ENCODE peak calls at places on chromosome 17, in seven cellular contexts. One of them, this sample, is unnamed.

GRCh38 chr17:61411944-61412859 is 12.6 kb downstream of the TBX2 start:
- DNase-seq in cardiac fibroblast: peak
- DNase-seq in Karpas-422: peak
- DNase-seq in BJ: no peak
- DNase-seq in keratinocyte: peak
- DNase-seq in gastrocnemius medialis: no peak
- DNase-seq in skeletal muscle cell: no peak
- DNase-seq in this sample: peak

GRCh38 chr17:78341559-78342437 is 18.1 kb downstream of the SOCS3 start:
- DNase-seq in cardiac fibroblast: peak
- DNase-seq in Karpas-422: no peak
- DNase-seq in BJ: no peak
- DNase-seq in keratinocyte: no peak
- DNase-seq in gastrocnemius medialis: peak
- DNase-seq in skeletal muscle cell: no peak
- DNase-seq in this sample: no peak

GRCh38 chr17:50799582-50799981 is 32.3 kb upstream of the ANKRD40CL start:
- DNase-seq in cardiac fibroblast: no peak
- DNase-seq in Karpas-422: peak
- DNase-seq in BJ: no peak
- DNase-seq in keratinocyte: no peak
- DNase-seq in gastrocnemius medialis: no peak
- DNase-seq in skeletal muscle cell: no peak
- DNase-seq in this sample: no peak

GRCh38 chr17:43784628-43785101 is 4.4 kb downstream of the CFAP97D1 start:
- DNase-seq in cardiac fibroblast: peak
- DNase-seq in Karpas-422: no peak
- DNase-seq in BJ: peak
- DNase-seq in keratinocyte: no peak
- DNase-seq in gastrocnemius medialis: no peak
- DNase-seq in skeletal muscle cell: peak
- DNase-seq in this sample: no peak

GRCh38 chr17:69012895-69013805 is 47.6 kb downstream of the ABCA9 start:
- DNase-seq in cardiac fibroblast: peak
- DNase-seq in Karpas-422: no peak
- DNase-seq in BJ: no peak
- DNase-seq in keratinocyte: no peak
- DNase-seq in gastrocnemius medialis: no peak
- DNase-seq in skeletal muscle cell: peak
- DNase-seq in this sample: no peak

GRCh38 chr17:78558181-78558850 is 18.9 kb downstream of the DNAH17 start:
- DNase-seq in cardiac fibroblast: peak
- DNase-seq in Karpas-422: no peak
- DNase-seq in BJ: no peak
- DNase-seq in keratinocyte: no peak
- DNase-seq in gastrocnemius medialis: no peak
- DNase-seq in skeletal muscle cell: no peak
- DNase-seq in this sample: no peak

GRCh38 chr17:69326302-69327059 is 452 bp downstream of the ABCA5 start:
- DNase-seq in cardiac fibroblast: peak
- DNase-seq in Karpas-422: peak
- DNase-seq in BJ: peak
- DNase-seq in keratinocyte: no peak
- DNase-seq in gastrocnemius medialis: no peak
- DNase-seq in skeletal muscle cell: no peak
- DNase-seq in this sample: no peak

GRCh38 chr17:83186226-83186625 is 106.8 kb downstream of the METRNL start:
- DNase-seq in cardiac fibroblast: no peak
- DNase-seq in Karpas-422: peak
- DNase-seq in BJ: no peak
- DNase-seq in keratinocyte: no peak
- DNase-seq in gastrocnemius medialis: no peak
- DNase-seq in skeletal muscle cell: no peak
- DNase-seq in this sample: peak

GRCh38 chr17:8022358-8023038 is 16.4 kb upstream of the ALOX15B start:
- DNase-seq in cardiac fibroblast: peak
- DNase-seq in Karpas-422: no peak
- DNase-seq in BJ: no peak
- DNase-seq in keratinocyte: no peak
- DNase-seq in gastrocnemius medialis: no peak
- DNase-seq in skeletal muscle cell: no peak
- DNase-seq in this sample: no peak

GRCh38 chr17:63919311-63919723 is 678 bp upstream of the GH1 start:
- DNase-seq in cardiac fibroblast: peak
- DNase-seq in Karpas-422: peak
- DNase-seq in BJ: no peak
- DNase-seq in keratinocyte: no peak
- DNase-seq in gastrocnemius medialis: no peak
- DNase-seq in skeletal muscle cell: no peak
- DNase-seq in this sample: peak

GRCh38 chr17:34275881-34276280 is 5.9 kb downstream of the CCL7 start:
- DNase-seq in cardiac fibroblast: peak
- DNase-seq in Karpas-422: no peak
- DNase-seq in BJ: peak
- DNase-seq in keratinocyte: no peak
- DNase-seq in gastrocnemius medialis: no peak
- DNase-seq in skeletal muscle cell: peak
- DNase-seq in this sample: no peak

GRCh38 chr17:41915020-41915419 is 3.7 kb downstream of the ACLY start:
- DNase-seq in cardiac fibroblast: no peak
- DNase-seq in Karpas-422: no peak
- DNase-seq in BJ: no peak
- DNase-seq in keratinocyte: no peak
- DNase-seq in gastrocnemius medialis: no peak
- DNase-seq in skeletal muscle cell: no peak
- DNase-seq in this sample: no peak

GRCh38 chr17:4340914-4341615 is 25.4 kb downstream of the UBE2G1 start:
- DNase-seq in cardiac fibroblast: peak
- DNase-seq in Karpas-422: no peak
- DNase-seq in BJ: no peak
- DNase-seq in keratinocyte: no peak
- DNase-seq in gastrocnemius medialis: peak
- DNase-seq in skeletal muscle cell: no peak
- DNase-seq in this sample: no peak

GRCh38 chr17:69486779-69487637 is 72.5 kb downstream of the MAP2K6 start:
- DNase-seq in cardiac fibroblast: no peak
- DNase-seq in Karpas-422: no peak
- DNase-seq in BJ: no peak
- DNase-seq in keratinocyte: no peak
- DNase-seq in gastrocnemius medialis: no peak
- DNase-seq in skeletal muscle cell: no peak
- DNase-seq in this sample: no peak

GRCh38 chr17:29686998-29687397 is 64.3 kb upstream of the CORO6 start:
- DNase-seq in cardiac fibroblast: no peak
- DNase-seq in Karpas-422: no peak
- DNase-seq in BJ: no peak
- DNase-seq in keratinocyte: no peak
- DNase-seq in gastrocnemius medialis: no peak
- DNase-seq in skeletal muscle cell: no peak
- DNase-seq in this sample: no peak

GRCh38 chr17:73566905-73567782 is 77.1 kb downstream of the SDK2 start:
- DNase-seq in cardiac fibroblast: no peak
- DNase-seq in Karpas-422: no peak
- DNase-seq in BJ: no peak
- DNase-seq in keratinocyte: no peak
- DNase-seq in gastrocnemius medialis: no peak
- DNase-seq in skeletal muscle cell: no peak
- DNase-seq in this sample: no peak

GRCh38 chr17:2297023-2297422 is 6.6 kb downstream of the SMG6 start:
- DNase-seq in cardiac fibroblast: no peak
- DNase-seq in Karpas-422: no peak
- DNase-seq in BJ: no peak
- DNase-seq in keratinocyte: no peak
- DNase-seq in gastrocnemius medialis: no peak
- DNase-seq in skeletal muscle cell: no peak
- DNase-seq in this sample: no peak

GRCh38 chr17:55056530-55056929 is 88.0 kb downstream of the STXBP4 start:
- DNase-seq in cardiac fibroblast: no peak
- DNase-seq in Karpas-422: no peak
- DNase-seq in BJ: no peak
- DNase-seq in keratinocyte: no peak
- DNase-seq in gastrocnemius medialis: no peak
- DNase-seq in skeletal muscle cell: no peak
- DNase-seq in this sample: no peak

GRCh38 chr17:64653985-64654355 is 8.1 kb downstream of the SMURF2 start:
- DNase-seq in cardiac fibroblast: no peak
- DNase-seq in Karpas-422: no peak
- DNase-seq in BJ: no peak
- DNase-seq in keratinocyte: no peak
- DNase-seq in gastrocnemius medialis: no peak
- DNase-seq in skeletal muscle cell: no peak
- DNase-seq in this sample: no peak

GRCh38 chr17:40905370-40905769 is 20.3 kb upstream of the KRT20 start:
- DNase-seq in cardiac fibroblast: no peak
- DNase-seq in Karpas-422: no peak
- DNase-seq in BJ: no peak
- DNase-seq in keratinocyte: no peak
- DNase-seq in gastrocnemius medialis: no peak
- DNase-seq in skeletal muscle cell: no peak
- DNase-seq in this sample: no peak

GRCh38 chr17:11467639-11468038 is 130.6 kb upstream of the DNAH9 start:
- DNase-seq in cardiac fibroblast: no peak
- DNase-seq in Karpas-422: no peak
- DNase-seq in BJ: no peak
- DNase-seq in keratinocyte: no peak
- DNase-seq in gastrocnemius medialis: no peak
- DNase-seq in skeletal muscle cell: no peak
- DNase-seq in this sample: peak

GRCh38 chr17:42578282-42578869 is 847 bp upstream of the PSMC3IP start:
- DNase-seq in cardiac fibroblast: peak
- DNase-seq in Karpas-422: peak
- DNase-seq in BJ: no peak
- DNase-seq in keratinocyte: no peak
- DNase-seq in gastrocnemius medialis: peak
- DNase-seq in skeletal muscle cell: peak
- DNase-seq in this sample: peak

GRCh38 chr17:30323895-30324319 is 9.9 kb downstream of the TMIGD1 start:
- DNase-seq in cardiac fibroblast: peak
- DNase-seq in Karpas-422: peak
- DNase-seq in BJ: no peak
- DNase-seq in keratinocyte: no peak
- DNase-seq in gastrocnemius medialis: no peak
- DNase-seq in skeletal muscle cell: peak
- DNase-seq in this sample: no peak

GRCh38 chr17:62882284-62882683 is 74.2 kb upstream of the MARCHF10 start:
- DNase-seq in cardiac fibroblast: peak
- DNase-seq in Karpas-422: peak
- DNase-seq in BJ: no peak
- DNase-seq in keratinocyte: no peak
- DNase-seq in gastrocnemius medialis: no peak
- DNase-seq in skeletal muscle cell: no peak
- DNase-seq in this sample: no peak

GRCh38 chr17:62876063-62876462 is 67.9 kb upstream of the MARCHF10 start:
- DNase-seq in cardiac fibroblast: peak
- DNase-seq in Karpas-422: no peak
- DNase-seq in BJ: no peak
- DNase-seq in keratinocyte: no peak
- DNase-seq in gastrocnemius medialis: no peak
- DNase-seq in skeletal muscle cell: no peak
- DNase-seq in this sample: no peak

GRCh38 chr17:62880120-62880519 is 72.0 kb upstream of the MARCHF10 start:
- DNase-seq in cardiac fibroblast: no peak
- DNase-seq in Karpas-422: no peak
- DNase-seq in BJ: no peak
- DNase-seq in keratinocyte: no peak
- DNase-seq in gastrocnemius medialis: no peak
- DNase-seq in skeletal muscle cell: no peak
- DNase-seq in this sample: no peak

GRCh38 chr17:62875296-62875695 is 67.2 kb upstream of the MARCHF10 start:
- DNase-seq in cardiac fibroblast: no peak
- DNase-seq in Karpas-422: no peak
- DNase-seq in BJ: no peak
- DNase-seq in keratinocyte: no peak
- DNase-seq in gastrocnemius medialis: no peak
- DNase-seq in skeletal muscle cell: no peak
- DNase-seq in this sample: no peak

GRCh38 chr17:62876664-62877411 is 68.7 kb upstream of the MARCHF10 start:
- DNase-seq in cardiac fibroblast: peak
- DNase-seq in Karpas-422: no peak
- DNase-seq in BJ: no peak
- DNase-seq in keratinocyte: no peak
- DNase-seq in gastrocnemius medialis: no peak
- DNase-seq in skeletal muscle cell: no peak
- DNase-seq in this sample: no peak
- H3K4me3 ChIP-seq in cardiac fibroblast: no peak
- H3K4me3 ChIP-seq in Karpas-422: no peak
- H3K4me3 ChIP-seq in BJ: no peak
- H3K4me3 ChIP-seq in keratinocyte: no peak
- H3K4me3 ChIP-seq in gastrocnemius medialis: no peak
- H3K4me3 ChIP-seq in skeletal muscle cell: no peak
- H3K4me3 ChIP-seq in this sample: no peak

GRCh38 chr17:75073618-75074047 is 14.1 kb upstream of the SLC16A5 start:
- DNase-seq in cardiac fibroblast: no peak
- DNase-seq in Karpas-422: no peak
- DNase-seq in BJ: no peak
- DNase-seq in keratinocyte: no peak
- DNase-seq in gastrocnemius medialis: no peak
- DNase-seq in skeletal muscle cell: peak
- DNase-seq in this sample: no peak
- H3K4me3 ChIP-seq in cardiac fibroblast: no peak
- H3K4me3 ChIP-seq in Karpas-422: no peak
- H3K4me3 ChIP-seq in BJ: no peak
- H3K4me3 ChIP-seq in keratinocyte: no peak
- H3K4me3 ChIP-seq in gastrocnemius medialis: no peak
- H3K4me3 ChIP-seq in skeletal muscle cell: no peak
- H3K4me3 ChIP-seq in this sample: no peak

GRCh38 chr17:76497699-76497978 is 3.6 kb downstream of the RHBDF2 start:
- DNase-seq in cardiac fibroblast: no peak
- DNase-seq in Karpas-422: no peak
- DNase-seq in BJ: no peak
- DNase-seq in keratinocyte: no peak
- DNase-seq in gastrocnemius medialis: no peak
- DNase-seq in skeletal muscle cell: no peak
- DNase-seq in this sample: no peak
- H3K4me3 ChIP-seq in cardiac fibroblast: no peak
- H3K4me3 ChIP-seq in Karpas-422: no peak
- H3K4me3 ChIP-seq in BJ: peak
- H3K4me3 ChIP-seq in keratinocyte: no peak
- H3K4me3 ChIP-seq in gastrocnemius medialis: peak
- H3K4me3 ChIP-seq in skeletal muscle cell: no peak
- H3K4me3 ChIP-seq in this sample: no peak

DNA sequence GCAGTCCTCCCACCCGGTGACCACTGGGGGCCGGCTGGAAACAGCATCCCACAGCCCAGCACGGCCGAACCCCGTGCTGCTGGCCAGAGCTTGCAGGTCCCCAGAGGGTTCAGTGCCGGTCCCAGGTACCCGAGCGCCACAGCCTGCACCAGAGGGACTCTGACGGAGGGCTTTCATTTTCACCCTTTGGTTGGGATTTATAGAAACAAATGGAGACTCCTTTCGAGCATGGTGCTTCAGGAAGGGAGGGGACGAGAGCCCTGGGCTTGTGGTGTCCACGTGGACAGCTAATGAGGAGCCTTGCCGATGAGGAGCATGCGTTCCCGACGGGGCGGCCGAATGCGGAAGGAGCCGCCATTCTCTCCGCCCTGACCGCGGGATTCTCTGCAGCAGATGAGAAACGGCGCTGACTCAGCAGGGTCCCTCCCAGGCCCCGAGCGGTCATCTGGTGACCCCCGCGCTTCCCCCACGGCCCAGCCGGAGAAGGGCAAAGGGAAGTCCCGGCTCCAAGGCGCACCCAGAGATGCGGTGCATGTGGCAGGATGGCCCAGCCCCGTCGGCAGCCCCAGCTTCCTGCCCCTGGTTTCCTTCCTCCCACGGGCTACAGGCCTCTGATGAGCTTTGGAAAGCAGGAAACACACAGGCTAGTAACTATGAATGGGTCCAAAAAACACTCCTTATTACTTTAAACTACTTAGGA is 9.8 kb downstream of the SLC38A10 start:
- DNase-seq in cardiac fibroblast: peak
- DNase-seq in Karpas-422: no peak
- DNase-seq in BJ: no peak
- DNase-seq in keratinocyte: no peak
- DNase-seq in gastrocnemius medialis: peak
- DNase-seq in skeletal muscle cell: no peak
- DNase-seq in this sample: peak
- H3K4me3 ChIP-seq in cardiac fibroblast: peak
- H3K4me3 ChIP-seq in Karpas-422: no peak
- H3K4me3 ChIP-seq in BJ: peak
- H3K4me3 ChIP-seq in keratinocyte: no peak
- H3K4me3 ChIP-seq in gastrocnemius medialis: peak
- H3K4me3 ChIP-seq in skeletal muscle cell: peak
- H3K4me3 ChIP-seq in this sample: peak

This sample was measured in right atrium auricular region.